ENCODE peak calls at places on chromosomes 7 and 10, in four cellular contexts. One of them, this sample, is unnamed. For H3K27me3, the result is how much of the 10 kb centered on the place peaks cover.

GRCh38 chr10:92702301-92702916 is 12.7 kb downstream of the HHEX start:
- DNase-seq in H9: no peak
- DNase-seq in H1: no peak
- DNase-seq in mesenchymal stem cell: peak
- DNase-seq in this sample: no peak

GRCh38 chr10:127908106-127908957 is 1.4 kb downstream of the PTPRE start:
- DNase-seq in H9: no peak
- DNase-seq in H1: no peak
- DNase-seq in mesenchymal stem cell: peak
- DNase-seq in this sample: no peak

GRCh38 chr10:12995425-12995861 is 6.1 kb downstream of the CCDC3 start:
- DNase-seq in H9: no peak
- DNase-seq in H1: no peak
- DNase-seq in mesenchymal stem cell: no peak
- DNase-seq in this sample: no peak

GRCh38 chr10:29386347-29386999 is 97.6 kb downstream of the LYZL1 start:
- DNase-seq in H9: no peak
- DNase-seq in H1: no peak
- DNase-seq in mesenchymal stem cell: peak
- DNase-seq in this sample: peak

GRCh38 chr7:78197447-78197846 is 398.9 kb downstream of the PHTF2 start:
- DNase-seq in H9: no peak
- DNase-seq in H1: no peak
- DNase-seq in mesenchymal stem cell: peak
- DNase-seq in this sample: no peak

GRCh38 chr7:155787171-155787851 is 25.0 kb downstream of the SHH start:
- DNase-seq in H9: no peak
- DNase-seq in H1: no peak
- DNase-seq in mesenchymal stem cell: peak
- DNase-seq in this sample: no peak

GRCh38 chr10:112954974-112955735 is 5.1 kb downstream of the TCF7L2 start:
- DNase-seq in H9: no peak
- DNase-seq in H1: no peak
- DNase-seq in mesenchymal stem cell: no peak
- DNase-seq in this sample: no peak

GRCh38 chr10:63977329-63977923 is 456.2 kb downstream of the REEP3 start:
- DNase-seq in H9: peak
- DNase-seq in H1: no peak
- DNase-seq in mesenchymal stem cell: peak
- DNase-seq in this sample: peak

GRCh38 chr7:121954803-121955202 is 81.8 kb downstream of the PTPRZ1 start:
- DNase-seq in H9: no peak
- DNase-seq in H1: no peak
- DNase-seq in mesenchymal stem cell: peak
- DNase-seq in this sample: no peak

GRCh38 chr7:110157631-110158362 is 933.1 kb upstream of the LRRN3 start:
- DNase-seq in H9: no peak
- DNase-seq in H1: no peak
- DNase-seq in mesenchymal stem cell: peak
- DNase-seq in this sample: no peak

GRCh38 chr7:73896454-73896853 is 35.5 kb downstream of the TMEM270 start:
- DNase-seq in H9: no peak
- DNase-seq in H1: no peak
- DNase-seq in mesenchymal stem cell: no peak
- DNase-seq in this sample: no peak

GRCh38 chr10:4034907-4035581 is 250.0 kb upstream of the KLF6 start:
- DNase-seq in H9: no peak
- DNase-seq in H1: no peak
- DNase-seq in mesenchymal stem cell: peak
- DNase-seq in this sample: no peak

GRCh38 chr7:24874791-24875190 is 105.2 kb downstream of the OSBPL3 start:
- DNase-seq in H9: no peak
- DNase-seq in H1: no peak
- DNase-seq in mesenchymal stem cell: no peak
- DNase-seq in this sample: no peak
- H2BK12ac ChIP-seq in H9: no peak
- H2BK12ac ChIP-seq in H1: no peak
- H2BK12ac ChIP-seq in mesenchymal stem cell: no peak
- H2BK12ac ChIP-seq in this sample: no peak

DNA sequence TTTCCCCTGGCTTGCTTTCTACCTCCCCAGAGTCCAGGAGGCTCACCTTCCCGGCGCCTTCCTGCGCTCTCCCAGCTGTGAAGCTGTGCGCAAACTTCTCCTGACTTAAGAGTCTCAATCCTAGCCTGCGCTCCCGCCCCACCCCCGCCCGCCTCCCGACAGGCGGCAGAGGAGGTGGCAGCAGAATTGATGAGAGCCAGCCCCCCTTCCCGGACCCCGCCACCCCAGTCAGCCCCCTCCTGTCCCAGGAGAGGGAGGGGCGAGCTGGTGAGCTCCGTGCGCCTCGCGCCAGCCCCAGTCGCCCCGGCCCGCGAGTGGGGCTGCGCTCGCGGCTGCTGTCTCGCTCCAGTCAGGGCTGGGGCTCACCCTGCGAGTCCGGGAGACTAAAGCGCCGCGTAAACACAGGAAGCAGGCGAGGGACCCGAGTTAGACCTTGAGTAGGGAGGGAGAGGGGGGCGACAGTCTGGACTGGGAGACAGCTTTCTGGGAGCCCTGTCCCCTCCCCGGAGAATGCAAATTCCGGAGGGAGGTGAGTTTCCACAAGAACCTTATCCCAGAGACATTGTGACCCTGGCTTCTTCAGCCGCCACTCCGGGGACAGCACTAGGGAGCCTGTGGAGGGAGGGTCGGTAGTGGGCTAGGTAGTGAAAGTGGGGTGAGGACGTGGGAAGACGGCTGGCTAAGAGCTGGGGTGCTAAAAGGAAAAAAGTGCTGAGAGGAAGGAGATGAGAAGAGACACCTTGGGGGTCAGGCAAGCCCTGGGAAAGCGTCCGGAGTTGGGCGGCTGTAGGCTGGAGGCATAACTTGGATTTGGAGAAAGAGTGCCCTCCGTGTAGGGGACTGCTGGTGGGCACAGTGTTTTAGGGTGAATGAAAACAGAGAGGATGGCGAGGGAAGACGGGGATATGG is at the start of gene CALCR:
- DNase-seq in H9: peak
- DNase-seq in H1: no peak
- DNase-seq in mesenchymal stem cell: no peak
- DNase-seq in this sample: peak
- H3K27me3 ChIP-seq in H9: under half
- H3K27me3 ChIP-seq in H1: under half
- H3K27me3 ChIP-seq in mesenchymal stem cell: under half
- H3K27me3 ChIP-seq in this sample: under half

GRCh38 chr10:89593043-89593442 is 52.0 kb downstream of the PANK1 start:
- DNase-seq in H9: no peak
- DNase-seq in H1: no peak
- DNase-seq in mesenchymal stem cell: no peak
- DNase-seq in this sample: no peak
- H2BK12ac ChIP-seq in H9: no peak
- H2BK12ac ChIP-seq in H1: no peak
- H2BK12ac ChIP-seq in mesenchymal stem cell: no peak
- H2BK12ac ChIP-seq in this sample: no peak

DNA sequence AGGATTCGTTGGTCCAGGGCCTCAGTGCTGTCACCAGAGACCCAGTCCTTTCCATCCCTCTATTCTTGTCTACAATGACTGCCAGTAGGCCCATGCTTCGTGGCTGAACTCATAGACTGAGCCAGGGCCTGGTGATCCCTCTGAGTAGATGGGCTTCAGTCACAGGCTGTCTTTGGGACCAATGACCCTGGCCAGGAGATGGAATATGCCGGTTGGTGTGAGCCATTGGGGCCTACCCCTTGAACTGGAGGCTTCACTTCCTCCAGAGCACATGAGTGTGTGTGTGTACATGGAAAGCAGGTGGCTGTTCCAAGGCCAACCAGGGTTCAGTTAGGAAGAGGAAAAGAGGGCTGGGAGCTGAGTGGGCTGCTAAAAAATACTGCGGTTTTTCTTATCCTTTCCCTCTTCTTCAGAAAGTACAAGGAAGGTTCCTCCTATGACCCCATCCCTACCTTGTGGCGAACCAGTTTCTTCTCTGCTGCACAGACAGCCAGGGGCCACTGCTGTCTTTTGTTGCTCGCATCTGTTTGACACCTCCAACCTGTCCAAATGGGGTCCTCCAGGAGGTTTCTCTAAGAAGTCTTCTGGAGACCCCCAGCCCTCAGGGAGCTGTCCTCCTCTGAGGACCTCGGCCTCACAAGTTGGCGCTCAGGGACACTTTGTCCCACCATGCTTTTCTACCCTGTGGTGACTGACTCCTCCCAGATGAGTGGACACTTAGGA is 36.6 kb downstream of the ADRA2A start:
- DNase-seq in H9: no peak
- DNase-seq in H1: no peak
- DNase-seq in mesenchymal stem cell: no peak
- DNase-seq in this sample: no peak
- H3K27me3 ChIP-seq in H9: under half
- H3K27me3 ChIP-seq in H1: under half
- H3K27me3 ChIP-seq in mesenchymal stem cell: under half
- H3K27me3 ChIP-seq in this sample: under half